ENCODE peak calls at places on chromosome 10, in five cellular contexts. D is A549, R is fibroblast of mammary gland, F is PC-9, Y is Peyer's patch. H is an unnamed sample.

GRCh38 chr10:113583561-113583960 is 30.7 kb downstream of the HABP2 start:
- DNase-seq in Y (no peak), D (no peak), F (no peak), R (no peak), H (no peak)

GRCh38 chr10:11959966-11960365 is 82.6 kb downstream of the UPF2 start:
- DNase-seq in Y (no peak), R (no peak), F (no peak), D (no peak), H (no peak)

GRCh38 chr10:78302739-78302988 is 269.0 kb downstream of the RPS24 start:
- DNase-seq in Y (no peak), D (no peak), R (no peak), F (no peak), H (no peak)

GRCh38 chr10:129959544-129960492 is 4.3 kb downstream of the EBF3 start:
- DNase-seq in D (no peak), F (no peak), Y (no peak), R (no peak), H (no peak)

GRCh38 chr10:34181545-34182300 is 633.4 kb downstream of the PARD3 start:
- DNase-seq in F (no peak), R (peak), Y (no peak), D (peak), H (no peak)

GRCh38 chr10:16996530-16996964 is 133.1 kb downstream of the CUBN start:
- DNase-seq in Y (no peak), F (no peak), R (peak), D (no peak), H (no peak)

GRCh38 chr10:118917701-118918100 is 111.8 kb upstream of the NANOS1 start:
- DNase-seq in Y (no peak), D (no peak), F (no peak), R (no peak), H (no peak)

GRCh38 chr10:117134084-117135025 is 3.7 kb downstream of the VAX1 start:
- DNase-seq in Y (no peak), D (no peak), R (no peak), F (no peak), H (no peak)

GRCh38 chr10:119252051-119252465 is 44.7 kb downstream of the GRK5 start:
- DNase-seq in Y (no peak), D (no peak), F (no peak), R (peak), H (no peak)

GRCh38 chr10:70378122-70378521 is 4.3 kb downstream of the LRRC20 start:
- DNase-seq in D (peak), R (peak), Y (no peak), F (peak), H (peak)

GRCh38 chr10:113320213-113320612 is 232.6 kb upstream of the HABP2 start:
- DNase-seq in F (no peak), R (no peak), D (no peak), Y (no peak), H (no peak)

GRCh38 chr10:37856881-37857286 is 526 bp downstream of the ZNF248 start:
- DNase-seq in F (no peak), Y (peak), R (peak), D (peak), H (no peak)

GRCh38 chr10:5284311-5285057 is 80.3 kb upstream of the UCN3 start:
- DNase-seq in R (peak), F (peak), Y (no peak), D (peak), H (no peak)

GRCh38 chr10:14750900-14751575 is 23.7 kb downstream of the FAM107B start:
- DNase-seq in F (no peak), R (no peak), Y (peak), D (no peak), H (no peak)

GRCh38 chr10:126392469-126392868 is 4.2 kb upstream of the ADAM12 start:
- DNase-seq in F (no peak), R (no peak), D (no peak), Y (no peak), H (no peak)

GRCh38 chr10:21297525-21298383 is 227.7 kb downstream of the SKIDA1 start:
- DNase-seq in R (no peak), D (no peak), Y (no peak), F (no peak), H (no peak)

DNA sequence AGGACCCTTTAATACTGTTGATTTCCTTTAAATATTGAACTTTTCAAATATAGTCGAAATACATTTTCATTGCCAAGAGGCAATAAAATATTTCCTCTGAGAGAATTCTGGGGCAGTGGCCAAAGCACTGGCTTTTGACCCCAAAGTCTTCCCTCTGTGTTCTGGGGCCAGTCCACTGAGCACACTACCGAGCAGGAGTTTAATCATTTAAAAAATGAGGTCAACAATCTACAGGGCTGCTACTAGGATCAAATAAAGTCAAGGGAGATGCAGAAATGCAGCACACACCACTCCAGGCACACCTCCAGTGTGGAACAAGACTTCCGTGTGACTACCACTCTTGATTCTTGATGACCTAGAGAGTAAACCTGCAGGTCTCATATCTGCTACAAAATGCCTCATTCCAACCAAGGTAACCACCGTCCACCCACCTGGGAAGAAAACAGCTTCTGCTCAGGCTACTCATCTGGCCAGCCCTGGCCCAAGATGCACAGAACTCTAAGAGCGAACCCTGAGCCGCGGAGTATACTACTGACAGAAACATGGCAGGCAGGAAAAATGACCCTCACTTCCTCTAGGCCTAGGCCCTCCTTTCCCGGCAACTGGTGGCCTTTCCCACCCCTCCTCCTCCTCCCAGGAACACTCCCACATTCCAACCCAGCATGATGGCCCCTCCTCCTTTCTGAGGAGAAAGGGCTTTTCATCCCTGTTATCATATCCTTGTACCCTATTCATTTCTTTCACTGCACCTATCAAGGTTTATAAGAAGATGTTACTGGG is 97.7 kb downstream of the ALOX5 start:
- DNase-seq in Y (no peak), D (no peak), R (no peak), F (no peak), H (no peak)
- H3K4me3 ChIP-seq in Y (no peak), D (no peak), R (no peak), F (no peak), H (no peak)

GRCh38 chr10:36779238-36779846 is 346.1 kb upstream of the ANKRD30A start:
- DNase-seq in D (peak), Y (no peak), F (no peak), R (peak), H (peak)
- TF ChIP-seq CTCF in D (peak), Y (peak), F (peak), R (peak), H (peak)

GRCh38 chr10:122298598-122299301 is 27.7 kb downstream of the BTBD16 start:
- DNase-seq in D (peak), R (peak), F (peak), Y (peak), H (peak)
- H3K4me3 ChIP-seq in D (peak), R (peak), F (no peak), Y (peak), H (peak)

GRCh38 chr10:51892965-51893658 is 193.7 kb upstream of the CSTF2T start:
- DNase-seq in Y (no peak), F (no peak), R (peak), D (peak), H (no peak)
- TF ChIP-seq CTCF in Y (peak), F (peak), R (peak), D (no peak), H (peak)

H was measured in AG09309.